ENCODE peak calls at places on chromosomes 4 and X, in five cellular contexts. A, H, F, D and T are unnamed samples.

GRCh38 chrX:143661286-143661685 is 25.4 kb upstream of the SLITRK4 start:
- DNase-seq in A (no peak), H (no peak), F (no peak), D (no peak), T (no peak)

GRCh38 chr4:140856692-140857091 is 100.5 kb upstream of the TBC1D9 start:
- DNase-seq in A (peak; percentile 63), H (no peak), F (no peak), D (no peak), T (peak; percentile 62)

GRCh38 chr4:54902261-54902660 is 223.1 kb downstream of the KDR start:
- DNase-seq in A (no peak), H (no peak), F (no peak), D (no peak), T (no peak)

GRCh38 chr4:142534994-142535393 is 311.1 kb downstream of the INPP4B start:
- DNase-seq in A (no peak), H (no peak), F (no peak), D (no peak), T (no peak)

GRCh38 chr4:3422808-3423297 is 18.9 kb upstream of the HGFAC start:
- DNase-seq in A (no peak), H (no peak), F (no peak), D (no peak), T (no peak)

GRCh38 chrX:133570549-133570948 is 155.3 kb upstream of the GPC4 start:
- DNase-seq in A (no peak), H (no peak), F (no peak), D (no peak), T (peak; percentile 50)

GRCh38 chr4:184805462-184806245 is 20.1 kb downstream of the ACSL1 start:
- DNase-seq in A (no peak), H (peak; percentile 76), F (no peak), D (no peak), T (no peak)

GRCh38 chrX:38312436-38312835 is 14.9 kb downstream of the RPGR start:
- DNase-seq in A (peak; percentile 80), H (no peak), F (no peak), D (no peak), T (peak; percentile 45)

GRCh38 chrX:39065051-39065871 is 264.0 kb downstream of the MID1IP1 start:
- DNase-seq in A (no peak), H (no peak), F (no peak), D (no peak), T (no peak)

GRCh38 chr4:150224896-150225591 is 146.8 kb downstream of the DCLK2 start:
- DNase-seq in A (peak; percentile 93), H (no peak), F (peak; percentile 99), D (no peak), T (peak; percentile 86)

GRCh38 chr4:184294734-184295133 is 77.1 kb upstream of the ENPP6 start:
- DNase-seq in A (no peak), H (no peak), F (no peak), D (no peak), T (no peak)

GRCh38 chr4:113026556-113026955 is 22.9 kb upstream of the ANK2 start:
- DNase-seq in A (peak; percentile 44), H (no peak), F (no peak), D (no peak), T (no peak)

GRCh38 chrX:151754042-151754419 is 19.5 kb downstream of the CNGA2 start:
- DNase-seq in A (peak; percentile 79), H (no peak), F (no peak), D (no peak), T (peak; percentile 91)

GRCh38 chrX:24525455-24525854 is 60.4 kb downstream of the PDK3 start:
- DNase-seq in A (no peak), H (no peak), F (no peak), D (no peak), T (no peak)

GRCh38 chrX:12080265-12080664 is 58.0 kb upstream of the FRMPD4 start:
- DNase-seq in A (peak; percentile 31), H (no peak), F (no peak), D (no peak), T (no peak)

GRCh38 chrX:3295731-3296130 is 50.7 kb downstream of the MXRA5 start:
- DNase-seq in A (peak; percentile 13), H (no peak), F (no peak), D (no peak), T (peak; percentile 9)

GRCh38 chrX:77953300-77953699 is 16.1 kb downstream of the PGAM4 start:
- DNase-seq in A (no peak), H (no peak), F (no peak), D (no peak), T (no peak)

GRCh38 chrX:11351375-11352295 is 58.4 kb downstream of the AMELX start:
- DNase-seq in A (peak; percentile 85), H (no peak), F (peak; percentile 57), D (no peak), T (peak; percentile 36)

GRCh38 chr4:25703731-25704388 is 48.2 kb downstream of the SLC34A2 start:
- DNase-seq in A (no peak), H (no peak), F (no peak), D (no peak), T (no peak)

GRCh38 chr4:110610940-110611785 is 11.7 kb downstream of the PITX2 start:
- DNase-seq in A (no peak), H (peak; percentile 88), F (no peak), D (no peak), T (no peak)

GRCh38 chr4:137735561-137736104 is 203.3 kb upstream of the PCDH18 start:
- DNase-seq in A (no peak), H (no peak), F (no peak), D (no peak), T (peak; percentile 25)

GRCh38 chrX:16897445-16897844 is 27.3 kb upstream of the RBBP7 start:
- DNase-seq in A (no peak), H (no peak), F (no peak), D (no peak), T (no peak)

GRCh38 chr4:39759569-39759968 is 61.6 kb downstream of the UBE2K start:
- DNase-seq in A (no peak), H (no peak), F (no peak), D (no peak), T (no peak)